ENCODE peak calls at places on chromosomes 12 and 14, in four cellular contexts. One of them, this sample, is unnamed.

GRCh38 chr14:75514673-75515630 is 7.3 kb upstream of the BATF start:
- DNase-seq in Caco-2: no peak
- DNase-seq in AG09309: no peak
- DNase-seq in neural progenitor cell: peak
- DNase-seq in this sample: no peak

GRCh38 chr12:105233045-105233905 is 2.7 kb downstream of the APPL2 start:
- DNase-seq in Caco-2: no peak
- DNase-seq in AG09309: no peak
- DNase-seq in neural progenitor cell: no peak
- DNase-seq in this sample: no peak

GRCh38 chr14:104586832-104587620 is 7.5 kb downstream of the C14orf180 start:
- DNase-seq in Caco-2: no peak
- DNase-seq in AG09309: no peak
- DNase-seq in neural progenitor cell: no peak
- DNase-seq in this sample: no peak

GRCh38 chr12:89833337-89834252 is 125.0 kb upstream of the ATP2B1 start:
- DNase-seq in Caco-2: no peak
- DNase-seq in AG09309: peak
- DNase-seq in neural progenitor cell: no peak
- DNase-seq in this sample: no peak

GRCh38 chr12:47896633-47897032 is 8.2 kb downstream of the VDR start:
- DNase-seq in Caco-2: no peak
- DNase-seq in AG09309: no peak
- DNase-seq in neural progenitor cell: no peak
- DNase-seq in this sample: peak

GRCh38 chr12:13945641-13946040 is 35.8 kb downstream of the GRIN2B start:
- DNase-seq in Caco-2: no peak
- DNase-seq in AG09309: no peak
- DNase-seq in neural progenitor cell: no peak
- DNase-seq in this sample: no peak

GRCh38 chr12:32615441-32615840 is 63.7 kb upstream of the DNM1L start:
- DNase-seq in Caco-2: no peak
- DNase-seq in AG09309: no peak
- DNase-seq in neural progenitor cell: no peak
- DNase-seq in this sample: no peak

GRCh38 chr14:61710853-61711817 is 15.8 kb downstream of the HIF1A start:
- DNase-seq in Caco-2: no peak
- DNase-seq in AG09309: no peak
- DNase-seq in neural progenitor cell: no peak
- DNase-seq in this sample: peak

GRCh38 chr12:27934278-27934677 is 38.3 kb downstream of the PTHLH start:
- DNase-seq in Caco-2: no peak
- DNase-seq in AG09309: no peak
- DNase-seq in neural progenitor cell: no peak
- DNase-seq in this sample: no peak

GRCh38 chr12:60977966-60978365 is 1282.2 kb upstream of the USP15 start:
- DNase-seq in Caco-2: no peak
- DNase-seq in AG09309: no peak
- DNase-seq in neural progenitor cell: peak
- DNase-seq in this sample: no peak
- TF ChIP-seq CTCF in Caco-2: peak
- TF ChIP-seq CTCF in AG09309: no peak
- TF ChIP-seq CTCF in neural progenitor cell: peak
- TF ChIP-seq CTCF in this sample: peak

GRCh38 chr14:54866588-54866987 is 36.0 kb downstream of the GCH1 start:
- DNase-seq in Caco-2: no peak
- DNase-seq in AG09309: no peak
- DNase-seq in neural progenitor cell: no peak
- DNase-seq in this sample: no peak
- H3K4me3 ChIP-seq in Caco-2: no peak
- H3K4me3 ChIP-seq in AG09309: no peak
- H3K4me3 ChIP-seq in neural progenitor cell: no peak
- H3K4me3 ChIP-seq in this sample: no peak

DNA sequence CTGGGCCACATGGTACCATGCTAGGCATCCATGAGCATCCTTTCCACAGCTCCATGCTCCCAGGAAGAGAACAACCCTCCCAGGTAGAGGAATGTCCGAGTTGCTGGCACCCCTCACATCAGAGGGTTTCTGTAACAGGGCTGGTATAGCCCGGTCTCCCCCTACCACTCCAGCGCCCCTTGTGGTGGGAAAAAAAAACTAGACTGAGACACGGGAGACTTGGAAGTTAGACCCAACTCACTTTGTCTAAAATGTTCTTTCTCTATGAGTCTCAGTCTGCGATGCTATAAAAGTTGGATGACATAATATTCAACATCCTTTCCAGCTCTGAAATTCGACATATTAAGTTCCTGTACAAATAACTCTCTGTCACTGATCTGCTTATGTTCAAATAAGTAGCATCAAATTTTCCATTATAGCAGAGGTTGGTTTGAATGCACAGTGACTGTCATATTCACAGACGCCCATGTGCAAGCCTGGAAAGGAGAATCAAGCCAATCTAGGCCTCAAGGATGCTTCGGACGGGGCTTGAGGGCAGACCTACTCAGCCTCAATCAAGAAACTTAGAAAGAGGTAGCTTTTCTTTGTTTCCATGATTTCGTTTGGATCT is 25.7 kb upstream of the TC2N start:
- DNase-seq in Caco-2: no peak
- DNase-seq in AG09309: no peak
- DNase-seq in neural progenitor cell: peak
- DNase-seq in this sample: no peak
- TF ChIP-seq CTCF in Caco-2: peak
- TF ChIP-seq CTCF in AG09309: peak
- TF ChIP-seq CTCF in neural progenitor cell: peak
- TF ChIP-seq CTCF in this sample: peak

GRCh38 chr14:97640031-97640430 is 842.8 kb downstream of the VRK1 start:
- DNase-seq in Caco-2: no peak
- DNase-seq in AG09309: no peak
- DNase-seq in neural progenitor cell: no peak
- DNase-seq in this sample: no peak

GRCh38 chr14:97638864-97639263 is 841.7 kb downstream of the VRK1 start:
- DNase-seq in Caco-2: no peak
- DNase-seq in AG09309: no peak
- DNase-seq in neural progenitor cell: no peak
- DNase-seq in this sample: no peak

DNA sequence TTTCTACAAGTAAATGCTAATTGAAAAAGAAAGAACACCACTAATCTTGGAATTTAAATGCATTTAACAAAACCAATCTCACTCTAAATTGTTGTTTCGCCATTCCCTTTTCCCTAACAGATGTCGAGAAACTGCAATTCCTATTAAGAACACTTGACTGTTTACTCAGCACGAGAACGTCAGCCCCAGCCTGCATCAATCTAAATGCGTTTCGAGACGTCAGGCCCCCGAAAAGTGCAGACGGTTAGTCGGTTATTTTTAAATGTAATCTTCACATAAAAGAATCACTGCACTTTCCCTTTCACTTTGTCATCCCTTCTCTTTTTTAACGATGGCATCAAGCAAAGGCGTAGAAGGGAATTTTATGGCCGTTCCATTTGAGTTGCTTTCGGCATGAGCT is 837.6 kb downstream of the VRK1 start:
- DNase-seq in Caco-2: no peak
- DNase-seq in AG09309: no peak
- DNase-seq in neural progenitor cell: peak
- DNase-seq in this sample: no peak
- H3K4me3 ChIP-seq in Caco-2: no peak
- H3K4me3 ChIP-seq in AG09309: no peak
- H3K4me3 ChIP-seq in neural progenitor cell: no peak
- H3K4me3 ChIP-seq in this sample: peak

DNA sequence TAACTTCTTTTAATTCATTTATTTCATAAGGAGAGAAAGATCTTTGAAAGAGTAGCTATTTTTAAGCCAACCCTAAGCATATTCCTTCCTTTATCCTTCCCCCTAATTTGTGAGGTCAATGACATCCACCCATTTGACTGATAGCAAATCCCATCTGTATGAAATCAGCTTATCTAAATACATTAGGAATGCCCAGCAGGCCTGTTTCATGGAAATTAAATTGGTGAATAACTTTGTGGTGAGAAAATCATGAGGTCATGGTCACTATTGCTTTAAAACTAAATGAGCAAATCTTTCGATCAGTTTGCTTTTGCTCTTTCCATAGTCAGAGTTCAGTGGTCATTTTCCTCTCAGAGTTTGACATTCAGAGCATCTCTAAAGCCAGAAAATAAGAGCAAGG is 256.6 kb downstream of the CPNE8 start:
- DNase-seq in Caco-2: no peak
- DNase-seq in AG09309: no peak
- DNase-seq in neural progenitor cell: no peak
- DNase-seq in this sample: no peak
- TF ChIP-seq CTCF in Caco-2: no peak
- TF ChIP-seq CTCF in AG09309: no peak
- TF ChIP-seq CTCF in neural progenitor cell: no peak
- TF ChIP-seq CTCF in this sample: no peak